ENCODE peak calls at places on chromosomes 2 and 18, in seven cellular contexts. H is stomach, V is cardiac fibroblast, D is dorsolateral prefrontal cortex, S is mammary epithelial cell, Y is fibroblast of pulmonary artery, J is neural progenitor cell. N is an unnamed sample.

GRCh38 chr18:25233582-25234362 is 118.2 kb downstream of the ZNF521 start:
- DNase-seq in D (no peak), H (no peak), J (no peak), V (peak; percentile 50), S (no peak), Y (peak; percentile 69), N (no peak)

GRCh38 chr2:74597456-74597855 is 42.9 kb downstream of the DOK1 start:
- DNase-seq in Y (no peak), H (no peak), S (no peak), V (no peak), D (no peak), J (no peak), N (no peak)

GRCh38 chr2:191006997-191007604 is 6.9 kb downstream of the STAT1 start:
- DNase-seq in D (no peak), Y (no peak), H (no peak), S (no peak), J (no peak), V (no peak), N (no peak)

GRCh38 chr18:40249390-40250080 is 1705.5 kb upstream of the PIK3C3 start:
- DNase-seq in Y (no peak), D (no peak), H (no peak), S (peak; percentile 11), V (no peak), J (no peak), N (no peak)

GRCh38 chr2:217956895-217957457 is 45.8 kb downstream of the TNS1 start:
- DNase-seq in H (peak; percentile 23), Y (no peak), V (no peak), D (peak; percentile 21), S (no peak), J (no peak), N (no peak)

GRCh38 chr2:202375611-202376408 is at the start of gene BMPR2:
- DNase-seq in S (peak; percentile 88), Y (peak; percentile 91), V (peak; percentile 90), J (peak; percentile 95), H (peak; percentile 89), D (peak; percentile 83), N (peak; percentile 86)

GRCh38 chr2:117396161-117396560 is 418.3 kb upstream of the DDX18 start:
- DNase-seq in V (no peak), J (no peak), Y (no peak), D (no peak), H (no peak), S (no peak), N (no peak)

GRCh38 chr2:76684762-76685161 is 837.4 kb downstream of the LRRTM4 start:
- DNase-seq in Y (no peak), V (no peak), D (no peak), J (no peak), S (no peak), H (no peak), N (no peak)

GRCh38 chr2:26786207-26787023 is 559 bp downstream of the CENPA start:
- DNase-seq in Y (no peak), H (no peak), S (peak; percentile 11), D (no peak), V (no peak), J (no peak), N (no peak)

GRCh38 chr2:217066510-217067270 is 206.8 kb upstream of the TNP1 start:
- DNase-seq in Y (no peak), S (no peak), J (no peak), H (no peak), V (no peak), D (no peak), N (no peak)

GRCh38 chr2:240996834-240997140 is 1.6 kb upstream of the SNED1 start:
- DNase-seq in Y (no peak), S (no peak), V (no peak), D (no peak), J (no peak), H (no peak), N (peak; percentile 56)

GRCh38 chr2:190649035-190649797 is at the start of gene NAB1:
- DNase-seq in V (peak; percentile 52), J (peak; percentile 81), H (peak; percentile 45), D (peak; percentile 37), Y (peak; percentile 54), S (peak; percentile 56), N (no peak)

GRCh38 chr18:54558609-54559585 is 32.1 kb upstream of the DYNAP start:
- DNase-seq in H (no peak), S (peak; percentile 4), V (peak; percentile 41), J (peak; percentile 21), D (no peak), Y (peak; percentile 32), N (no peak)

GRCh38 chr2:220365023-220365422 is 737.6 kb downstream of the SLC4A3 start:
- DNase-seq in D (no peak), H (no peak), J (no peak), V (peak; percentile 6), Y (peak; percentile 23), S (peak; percentile 91), N (no peak)

GRCh38 chr18:12652861-12653401 is 5.0 kb downstream of the SPIRE1 start:
- DNase-seq in V (peak; percentile 71), S (peak; percentile 11), Y (peak; percentile 54), J (peak; percentile 24), D (no peak), H (no peak), N (no peak)

GRCh38 chr2:207762146-207762545 is 7.6 kb downstream of the FZD5 start:
- DNase-seq in S (no peak), H (no peak), J (no peak), D (no peak), Y (no peak), V (peak; percentile 50), N (no peak)

GRCh38 chr2:54666131-54666637 is 57.3 kb upstream of the EML6 start:
- DNase-seq in J (no peak), H (peak; percentile 48), D (no peak), S (no peak), Y (peak; percentile 77), V (peak; percentile 88), N (peak; percentile 73)

GRCh38 chr2:32627441-32627900 is 379 bp upstream of the TTC27 start:
- DNase-seq in H (peak; percentile 37), Y (peak; percentile 53), J (peak; percentile 66), V (peak; percentile 65), D (peak; percentile 45), S (peak; percentile 21), N (peak; percentile 67)
- TF ChIP-seq CTCF in H (no peak), Y (peak; percentile 38), J (peak; percentile 27), V (peak; percentile 32), D (no peak), S (no peak), N (no peak)

DNA sequence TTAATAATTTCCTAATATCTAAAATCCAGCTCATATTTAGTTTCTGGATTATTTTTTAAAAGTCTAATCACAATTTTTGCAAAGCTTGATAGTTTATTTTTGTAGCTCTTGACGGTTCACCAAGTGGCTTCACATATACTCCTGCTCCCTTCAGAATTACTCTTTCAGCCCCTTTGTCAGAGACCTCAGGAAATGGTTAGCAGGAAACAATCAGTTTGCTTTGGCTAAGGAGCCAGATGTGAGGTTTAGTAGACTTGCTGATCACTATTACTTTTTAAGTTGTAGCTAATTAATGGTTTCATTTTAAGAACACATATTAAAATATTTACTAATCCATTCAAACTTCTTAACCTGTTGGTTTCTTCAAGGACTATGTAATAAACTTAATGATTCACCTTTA is 2.3 kb downstream of the RBBP8 start:
- DNase-seq in Y (peak; percentile 3), D (no peak), S (peak; percentile 17), V (no peak), J (peak; percentile 38), H (no peak), N (no peak)
- H3K4me3 ChIP-seq in Y (no peak overlapping the region), D (no peak overlapping the region), S (peak overlapping the region; percentile 63), V (no peak overlapping the region), J (peak overlapping the region; percentile 68), H (no peak overlapping the region), N (no peak overlapping the region)

DNA sequence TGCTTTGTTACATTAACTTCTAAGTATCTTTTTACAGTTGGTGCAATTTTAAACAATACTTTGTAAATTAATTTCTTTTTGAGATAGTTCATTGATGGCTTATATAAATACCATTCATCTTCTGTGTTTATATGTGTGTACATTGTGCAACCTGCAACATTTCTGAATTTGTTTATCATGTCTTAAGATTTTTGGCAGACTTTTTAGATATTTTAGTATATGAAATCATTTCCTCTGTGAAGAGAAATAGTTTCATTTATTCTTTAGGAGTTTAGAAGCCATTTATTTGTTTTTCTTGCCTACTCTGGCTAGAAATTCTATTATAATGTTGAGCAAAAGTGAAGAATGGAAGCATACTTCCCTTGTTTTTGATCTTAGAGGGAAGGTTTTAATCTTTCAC is 337.8 kb upstream of the DSEL start:
- DNase-seq in Y (peak; percentile 62), D (no peak), H (no peak), J (no peak), S (no peak), V (peak; percentile 63), N (no peak)
- TF ChIP-seq CTCF in Y (no peak), D (no peak), H (no peak), J (no peak), S (no peak), V (no peak), N (no peak)

GRCh38 chr2:3099860-3100234 is 277.8 kb downstream of the EIPR1 start:
- DNase-seq in V (no peak), Y (no peak), H (no peak), J (no peak), D (no peak), S (no peak), N (no peak)
- H3K4me3 ChIP-seq in V (no peak overlapping the region), Y (no peak overlapping the region), H (no peak overlapping the region), J (no peak overlapping the region), D (no peak overlapping the region), S (no peak overlapping the region), N (no peak overlapping the region)

GRCh38 chr2:15747698-15748471 is 156.2 kb downstream of the DDX1 start:
- DNase-seq in S (no peak), J (peak; percentile 93), D (no peak), V (no peak), H (no peak), Y (no peak), N (no peak)

GRCh38 chr2:15750433-15750814 is 158.8 kb downstream of the DDX1 start:
- DNase-seq in Y (no peak), J (no peak), S (no peak), V (no peak), H (no peak), D (no peak), N (no peak)

GRCh38 chr2:15749460-15750432 is 158.1 kb downstream of the DDX1 start:
- DNase-seq in J (no peak), Y (no peak), H (no peak), V (no peak), D (no peak), S (no peak), N (peak; percentile 57)

GRCh38 chr2:15747172-15747550 is 155.5 kb downstream of the DDX1 start:
- DNase-seq in J (no peak), H (no peak), Y (no peak), V (no peak), S (no peak), D (no peak), N (no peak)

GRCh38 chr2:15748736-15749323 is 157.2 kb downstream of the DDX1 start:
- DNase-seq in S (no peak), J (peak; percentile 83), Y (peak; percentile 45), H (peak; percentile 35), D (no peak), V (peak; percentile 20), N (no peak)
- TF ChIP-seq CTCF in S (peak; percentile 26), J (peak; percentile 77), Y (peak; percentile 49), H (no peak), D (peak; percentile 21), V (peak; percentile 23), N (peak; percentile 55)

GRCh38 chr18:76406791-76407190 is 88.3 kb downstream of the ZNF516 start:
- DNase-seq in D (no peak), V (no peak), H (no peak), J (no peak), Y (no peak), S (no peak), N (no peak)
- H3K4me3 ChIP-seq in D (no peak overlapping the region), V (no peak overlapping the region), H (no peak overlapping the region), J (no peak overlapping the region), Y (no peak overlapping the region), S (no peak overlapping the region), N (no peak overlapping the region)